ENCODE peak calls at places on chromosomes 12 and 14, in four cellular contexts. H is fibroblast of the aortic adventitia, P is astrocyte of the spinal cord, X is tibial artery. W is an unnamed sample.

GRCh38 chr14:92556863-92557543 is 43.4 kb downstream of the RIN3 start:
- DNase-seq in H (no peak), P (no peak), X (no peak), W (no peak)

GRCh38 chr14:87944987-87945604 is 47.9 kb downstream of the GALC start:
- DNase-seq in H (peak; percentile 80), P (peak; percentile 64), X (no peak), W (peak; percentile 75)

GRCh38 chr12:52232233-52232915 is 669 bp upstream of the KRT7 start:
- DNase-seq in H (no peak), P (no peak), X (peak; percentile 51), W (no peak)

GRCh38 chr12:12506541-12506940 is 56.1 kb downstream of the DUSP16 start:
- DNase-seq in H (peak; percentile 51), P (peak; percentile 36), X (no peak), W (peak; percentile 67)

GRCh38 chr12:97404549-97404948 is 58.1 kb upstream of the RMST start:
- DNase-seq in H (peak; percentile 1), P (peak; percentile 42), X (no peak), W (peak; percentile 25)

GRCh38 chr12:42631507-42631906 is 42.0 kb upstream of the PRICKLE1 start:
- DNase-seq in H (peak; percentile 56), P (peak; percentile 29), X (no peak), W (no peak)

GRCh38 chr14:103711516-103712431 is 3.5 kb downstream of the XRCC3 start:
- DNase-seq in H (peak; percentile 43), P (no peak), X (peak; percentile 89), W (no peak)

GRCh38 chr14:21860172-21860571 is 186.6 kb upstream of the OR4E1 start:
- DNase-seq in H (no peak), P (no peak), X (no peak), W (peak; percentile 29)

GRCh38 chr12:58961166-58961565 is 40.9 kb upstream of the LRIG3 start:
- DNase-seq in H (no peak), P (no peak), X (no peak), W (no peak)

GRCh38 chr12:84186433-84186832 is 726.2 kb downstream of the SLC6A15 start:
- DNase-seq in H (no peak), P (no peak), X (no peak), W (no peak)

GRCh38 chr12:25903603-25904245 is 54.8 kb upstream of the RASSF8 start:
- DNase-seq in H (no peak), P (no peak), X (no peak), W (peak; percentile 22)

GRCh38 chr14:24377660-24378059 is 9.7 kb downstream of the NFATC4 start:
- DNase-seq in H (no peak), P (no peak), X (no peak), W (no peak)

GRCh38 chr12:57844725-57845477 is 1.6 kb downstream of the CTDSP2 start:
- DNase-seq in H (peak; percentile 93), P (peak; percentile 66), X (peak; percentile 96), W (peak; percentile 94)

GRCh38 chr12:2733493-2734252 is 61.1 kb upstream of the FKBP4 start:
- DNase-seq in H (no peak), P (no peak), X (no peak), W (no peak)

GRCh38 chr12:89040146-89040964 is 311.9 kb downstream of the DUSP6 start:
- DNase-seq in H (peak; percentile 8), P (peak; percentile 37), X (no peak), W (no peak)

GRCh38 chr12:64882687-64883086 is 58.2 kb downstream of the TBC1D30 start:
- DNase-seq in H (no peak), P (no peak), X (no peak), W (no peak)

GRCh38 chr12:49885663-49886461 is 17.8 kb downstream of the FAIM2 start:
- DNase-seq in H (no peak), P (no peak), X (no peak), W (no peak)

GRCh38 chr12:26833692-26834168 is 736 bp upstream of the ITPR2 start:
- DNase-seq in H (peak; percentile 23), P (peak; percentile 27), X (peak; percentile 71), W (peak; percentile 31)

GRCh38 chr12:57590892-57591566 is at the start of gene PIP4K2C:
- DNase-seq in H (peak; percentile 34), P (peak; percentile 40), X (peak; percentile 91), W (peak; percentile 15)

GRCh38 chr14:64186231-64187129 is 107.7 kb downstream of the ESR2 start:
- DNase-seq in H (no peak), P (no peak), X (no peak), W (no peak)

GRCh38 chr12:112524676-112525425 is 106.1 kb downstream of the PTPN11 start:
- DNase-seq in H (peak; percentile 12), P (peak; percentile 40), X (no peak), W (peak; percentile 16)
- TF ChIP-seq CTCF in H (peak; percentile 9), P (peak; percentile 8), X (no peak), W (no peak)

GRCh38 chr12:32756476-32757158 is 920 bp upstream of the YARS2 start:
- DNase-seq in H (peak; percentile 2), P (no peak), X (no peak), W (peak; percentile 6)
- H3K4me3 ChIP-seq in H (peak overlapping the region; percentile 99), P (no peak overlapping the region), X (peak overlapping the region; percentile 98), W (no peak overlapping the region)

DNA sequence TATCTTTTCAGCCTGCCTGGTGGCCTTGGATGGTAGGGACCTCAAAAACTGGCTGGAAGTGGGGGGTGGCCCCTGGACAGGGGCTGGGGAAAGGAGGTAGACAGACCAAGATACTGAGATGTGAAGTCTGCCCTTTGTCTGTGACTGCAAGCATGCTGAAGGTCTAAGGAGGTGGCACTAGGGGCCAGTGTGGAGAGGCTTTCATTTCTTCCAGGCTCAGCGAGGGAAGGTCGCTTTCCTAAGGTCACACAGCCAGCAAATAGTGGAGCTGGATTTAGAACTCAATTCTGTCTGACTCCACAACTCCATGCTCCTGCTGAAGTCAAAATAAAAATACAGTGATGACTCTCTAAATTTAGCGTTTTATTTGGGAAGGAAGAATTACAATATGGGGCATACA is 11.3 kb upstream of the PLBD2 start:
- DNase-seq in H (no peak), P (no peak), X (no peak), W (no peak)
- TF ChIP-seq CTCF in H (no peak), P (peak; percentile 2), X (no peak), W (no peak)

GRCh38 chr12:92143280-92143679 is 2.4 kb downstream of the BTG1 start:
- DNase-seq in H (peak; percentile 16), P (no peak), X (no peak), W (no peak)
- H3K4me3 ChIP-seq in H (peak overlapping the region; percentile 92), P (peak overlapping the region; percentile 94), X (peak overlapping the region; percentile 94), W (peak overlapping the region; percentile 97)

GRCh38 chr14:72745991-72746980 is 147.6 kb downstream of the DPF3 start:
- DNase-seq in H (peak; percentile 94), P (peak; percentile 77), X (no peak), W (peak; percentile 92)
- TF ChIP-seq CTCF in H (peak; percentile 47), P (peak; percentile 25), X (no peak), W (peak; percentile 53)

DNA sequence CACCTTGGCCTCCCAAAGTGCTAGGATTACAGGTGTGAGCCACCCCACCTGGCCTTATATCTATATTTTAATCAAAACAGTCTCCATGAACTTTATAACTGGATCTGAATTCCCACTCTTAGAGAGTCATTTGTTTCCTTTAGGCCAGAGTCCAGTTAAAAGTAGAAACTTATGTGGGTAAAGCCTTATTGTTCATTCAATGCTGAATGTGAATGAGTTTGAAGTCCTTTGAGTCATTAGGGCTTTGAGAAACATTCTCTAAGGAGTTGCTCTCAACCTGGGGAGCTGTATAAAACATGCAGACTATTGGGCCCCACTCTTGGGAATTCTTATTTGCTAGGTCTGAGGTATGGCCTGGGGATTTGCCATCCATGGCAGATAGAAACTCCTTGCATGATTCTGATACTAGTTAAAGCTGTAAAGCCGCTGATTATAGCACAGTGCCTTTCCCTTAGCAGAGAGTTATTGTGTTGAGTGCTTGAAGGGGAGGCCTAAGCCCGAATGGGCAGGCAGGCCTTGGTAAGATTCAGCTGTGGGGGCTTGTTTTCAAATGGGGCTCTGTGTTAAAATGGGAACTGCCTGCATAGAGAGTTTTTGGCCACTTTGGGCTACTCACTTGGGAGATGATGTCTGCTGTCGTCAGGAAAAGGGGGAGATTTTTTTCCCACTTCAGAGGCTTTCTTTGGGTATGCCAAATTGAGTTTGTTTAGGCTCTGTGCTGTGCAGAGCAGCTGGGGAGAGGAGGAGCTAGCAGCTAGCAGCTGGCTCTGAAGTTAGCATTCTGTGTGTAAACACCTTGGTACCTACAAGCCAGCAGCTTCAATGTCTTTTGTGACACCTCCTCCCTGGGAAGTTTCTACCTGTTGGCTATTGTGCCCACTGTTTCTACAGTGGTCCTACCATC is 117.5 kb downstream of the DACT1 start:
- DNase-seq in H (peak; percentile 31), P (no peak), X (no peak), W (peak; percentile 40)
- H3K4me3 ChIP-seq in H (no peak overlapping the region), P (no peak overlapping the region), X (no peak overlapping the region), W (no peak overlapping the region)

DNA sequence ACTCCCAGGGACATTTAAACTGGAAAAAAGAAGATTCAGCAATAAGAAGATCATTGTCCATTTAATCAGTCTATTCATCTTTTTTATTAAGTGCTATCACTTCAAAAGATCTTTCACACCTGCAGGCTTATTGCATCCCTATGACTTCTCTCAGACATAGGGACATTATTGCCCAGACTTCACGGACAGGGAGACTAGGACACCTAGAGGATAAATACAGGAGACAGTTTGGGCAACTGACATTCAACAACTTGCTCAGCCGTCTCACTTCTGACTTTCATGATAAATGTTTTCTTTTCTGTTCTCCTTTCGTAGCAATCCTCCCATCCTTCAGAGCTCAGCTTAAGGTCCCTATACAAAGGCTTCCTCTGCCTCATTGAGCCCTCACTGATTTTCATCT is 84.3 kb downstream of the TMEM30B start:
- DNase-seq in H (no peak), P (no peak), X (no peak), W (no peak)
- TF ChIP-seq CTCF in H (peak; percentile 12), P (no peak), X (peak; percentile 23), W (peak; percentile 13)

DNA sequence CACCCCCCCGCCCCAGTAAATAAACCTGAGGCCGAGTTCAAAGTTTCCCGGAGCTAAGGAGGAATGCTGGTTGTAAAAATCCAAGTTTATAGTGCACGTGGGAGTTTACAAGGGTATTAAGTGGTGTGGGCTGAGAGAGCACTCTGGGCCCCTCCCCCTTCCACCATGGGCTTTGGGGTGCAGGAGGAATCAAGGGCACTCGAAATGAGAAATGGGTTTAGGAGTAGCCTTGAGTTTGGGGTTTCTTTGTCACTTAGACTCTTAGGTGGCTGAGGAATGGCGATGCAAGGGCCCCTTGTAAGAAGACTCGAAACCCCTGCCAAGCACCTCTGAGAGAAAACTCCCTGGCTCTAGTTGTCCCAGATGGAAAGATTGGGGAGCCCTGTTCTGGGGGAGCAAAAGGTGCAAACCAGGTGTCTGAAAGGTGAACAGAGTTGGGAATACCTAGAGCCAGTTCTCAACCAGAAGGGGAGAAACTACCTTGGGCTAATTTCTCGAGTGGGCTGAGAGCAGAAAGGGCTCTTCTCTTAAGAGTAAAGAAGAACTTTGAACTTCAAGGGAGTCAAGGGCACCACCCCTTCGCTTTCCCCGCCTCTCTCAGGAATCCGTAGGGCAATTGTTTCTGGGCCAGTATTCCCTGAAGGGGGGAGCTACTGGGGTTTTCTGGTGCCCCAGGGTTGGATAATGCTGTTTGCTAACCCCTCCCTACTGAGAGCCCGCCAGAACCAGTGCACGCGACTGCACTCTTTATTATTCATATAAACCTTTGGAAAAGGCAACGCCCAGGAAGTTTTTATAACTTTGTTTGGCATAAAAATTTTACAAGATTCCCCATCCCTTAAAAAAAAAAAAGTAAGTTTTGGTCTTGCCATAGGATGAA is 4.0 kb upstream of the HOTAIR start:
- DNase-seq in H (no peak), P (no peak), X (no peak), W (no peak)
- H3K4me3 ChIP-seq in H (no peak overlapping the region), P (no peak overlapping the region), X (peak overlapping the region; percentile 9), W (no peak overlapping the region)

DNA sequence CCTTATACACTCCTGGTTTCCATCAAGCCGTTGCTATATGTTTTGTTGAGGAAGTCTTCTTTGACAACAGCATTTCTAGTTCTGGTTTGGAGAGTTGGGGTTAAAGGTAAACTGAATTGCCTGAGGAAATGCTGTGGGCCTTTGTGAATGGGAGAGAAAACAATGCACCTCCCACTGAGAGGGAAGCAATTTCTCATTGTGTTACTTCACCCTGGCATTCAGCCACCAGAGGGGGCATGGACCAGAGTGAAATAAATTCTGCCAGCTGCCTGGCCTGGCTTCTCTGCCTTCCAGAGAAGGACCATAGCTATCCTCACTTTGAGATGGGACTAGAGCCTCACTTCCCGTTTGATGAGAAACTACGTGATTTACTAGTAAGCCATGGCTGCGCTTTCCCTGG is 475.3 kb downstream of the EGLN3 start:
- DNase-seq in H (peak; percentile 18), P (peak; percentile 49), X (no peak), W (peak; percentile 17)
- TF ChIP-seq CTCF in H (no peak), P (peak; percentile 31), X (no peak), W (peak; percentile 12)

W was measured in fibroblast of mammary gland.